ENCODE peak calls at places on chromosomes 1 and 21, in eight cellular contexts. L is BJ, R is thoracic aorta, Z is HCT116, J is heart left ventricle, I is tibial artery, M is NT2/D1, P is fibroblast of lung. N is an unnamed sample.
A peak's percentile ranks its signal among the peaks of the same experiment; 100 is the strongest.

GRCh38 chr1:182586380-182586779 is 2.7 kb downstream of the RNASEL start:
- DNase-seq in L (no peak), R (no peak), Z (no peak), J (no peak), I (no peak), M (no peak), P (no peak), N (no peak)

GRCh38 chr1:21507511-21508270 is 1.5 kb upstream of the ALPL start:
- DNase-seq in L (no peak), R (no peak), Z (no peak), J (no peak), I (no peak), M (no peak), P (no peak), N (no peak)

GRCh38 chr1:151478140-151478812 is 19.0 kb upstream of the POGZ start:
- DNase-seq in L (no peak), R (no peak), Z (no peak), J (no peak), I (no peak), M (no peak), P (no peak), N (no peak)

GRCh38 chr21:41764558-41765392 is 2.1 kb downstream of the RIPK4 start:
- DNase-seq in L (no peak), R (no peak), Z (no peak), J (no peak), I (no peak), M (no peak), P (no peak), N (no peak)

GRCh38 chr1:154014154-154014910 is 23.8 kb downstream of the RPS27 start:
- DNase-seq in L (peak; percentile 11), R (no peak), Z (no peak), J (no peak), I (no peak), M (no peak), P (peak; percentile 45), N (no peak)

GRCh38 chr1:7615138-7615537 is 156.0 kb upstream of the VAMP3 start:
- DNase-seq in L (no peak), R (no peak), Z (no peak), J (no peak), I (no peak), M (no peak), P (no peak), N (no peak)

GRCh38 chr1:48069662-48070432 is 72.7 kb upstream of the TRABD2B start:
- DNase-seq in L (no peak), R (no peak), Z (no peak), J (no peak), I (no peak), M (no peak), P (peak; percentile 45), N (no peak)

GRCh38 chr1:179447489-179447888 is 81.7 kb downstream of the AXDND1 start:
- DNase-seq in L (no peak), R (no peak), Z (peak; percentile 12), J (no peak), I (no peak), M (peak; percentile 39), P (no peak), N (no peak)

GRCh38 chr1:42198251-42198650 is 33.7 kb upstream of the GUCA2A start:
- DNase-seq in L (no peak), R (no peak), Z (no peak), J (no peak), I (no peak), M (no peak), P (no peak), N (no peak)

GRCh38 chr1:171803056-171803455 is 21.6 kb downstream of the METTL13 start:
- DNase-seq in L (no peak), R (no peak), Z (no peak), J (no peak), I (no peak), M (no peak), P (no peak), N (no peak)

GRCh38 chr1:223771814-223772770 is 59.8 kb downstream of the CAPN2 start:
- DNase-seq in L (peak; percentile 44), R (peak; percentile 32), Z (peak; percentile 80), J (peak; percentile 67), I (peak; percentile 63), M (peak; percentile 59), P (peak; percentile 94), N (no peak)

GRCh38 chr1:42815938-42816599 is 853 bp upstream of the ERMAP start:
- DNase-seq in L (no peak), R (no peak), Z (no peak), J (no peak), I (no peak), M (peak; percentile 25), P (peak; percentile 7), N (peak; percentile 11)

GRCh38 chr1:171245458-171246064 is 2.7 kb upstream of the FMO1 start:
- DNase-seq in L (no peak), R (no peak), Z (peak; percentile 45), J (no peak), I (no peak), M (peak; percentile 52), P (peak; percentile 30), N (no peak)

GRCh38 chr1:170680428-170680827 is 16.5 kb downstream of the PRRX1 start:
- DNase-seq in L (no peak), R (no peak), Z (no peak), J (no peak), I (no peak), M (no peak), P (peak; percentile 80), N (no peak)

GRCh38 chr1:31786366-31787060 is 22.4 kb upstream of the ADGRB2 start:
- DNase-seq in L (no peak), R (no peak), Z (no peak), J (peak; percentile 23), I (no peak), M (no peak), P (no peak), N (no peak)

GRCh38 chr21:33854604-33855003 is 61.0 kb downstream of the ATP5PO start:
- DNase-seq in L (no peak), R (no peak), Z (no peak), J (no peak), I (no peak), M (no peak), P (no peak), N (no peak)

GRCh38 chr21:33931799-33932390 is 16.3 kb upstream of the ATP5PO start:
- DNase-seq in L (no peak), R (no peak), Z (no peak), J (no peak), I (no peak), M (no peak), P (no peak), N (no peak)

GRCh38 chr1:68131261-68131660 is 80.8 kb upstream of the DIRAS3 start:
- DNase-seq in L (no peak), R (no peak), Z (no peak), J (no peak), I (no peak), M (no peak), P (no peak), N (no peak)
- H3K36me3 ChIP-seq in L (peaks cover 1% of the 10 kb centered on the region), R (no peaks in the 10 kb centered on the region), Z (no peaks in the 10 kb centered on the region), J (peaks cover 3% of the 10 kb centered on the region), I (peaks cover 26% of the 10 kb centered on the region), M (peaks cover 82% of the 10 kb centered on the region), P (peaks cover 16% of the 10 kb centered on the region), N (no peaks in the 10 kb centered on the region)

DNA sequence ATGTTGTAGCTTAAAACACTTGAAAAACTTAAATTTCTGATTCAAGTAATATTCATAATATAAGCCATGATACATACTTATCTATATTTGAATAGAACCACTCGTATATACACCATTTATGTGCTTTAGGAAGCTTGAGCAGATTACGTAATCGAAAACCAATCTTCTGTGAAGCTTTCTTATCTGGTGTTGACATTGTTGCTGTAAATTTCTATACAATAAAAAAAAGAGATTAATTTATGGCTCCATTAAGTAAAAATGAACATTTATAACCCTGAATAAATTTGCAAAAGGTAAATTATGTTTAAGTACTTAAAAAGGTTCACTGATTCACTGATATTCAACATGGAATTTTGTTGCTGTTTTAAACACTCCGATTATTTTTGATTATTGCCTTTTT is 21.4 kb downstream of the LIN9 start:
- DNase-seq in L (no peak), R (no peak), Z (no peak), J (no peak), I (no peak), M (no peak), P (no peak), N (no peak)
- H3K36me3 ChIP-seq in L (no peaks in the 10 kb centered on the region), R (no peaks in the 10 kb centered on the region), Z (peaks cover 15% of the 10 kb centered on the region), J (no peaks in the 10 kb centered on the region), I (peaks cover 6% of the 10 kb centered on the region), M (peaks cover 48% of the 10 kb centered on the region), P (no peaks in the 10 kb centered on the region), N (no peaks in the 10 kb centered on the region)

GRCh38 chr1:161792740-161793139 is 26.6 kb downstream of the ATF6 start:
- DNase-seq in L (peak; percentile 32), R (no peak), Z (peak; percentile 49), J (no peak), I (no peak), M (peak; percentile 54), P (peak; percentile 88), N (peak; percentile 40)

GRCh38 chr1:161790587-161791317 is 24.6 kb downstream of the ATF6 start:
- DNase-seq in L (no peak), R (no peak), Z (no peak), J (no peak), I (no peak), M (no peak), P (no peak), N (no peak)

GRCh38 chr1:161787355-161787754 is 21.2 kb downstream of the ATF6 start:
- DNase-seq in L (no peak), R (no peak), Z (no peak), J (no peak), I (no peak), M (no peak), P (no peak), N (no peak)

DNA sequence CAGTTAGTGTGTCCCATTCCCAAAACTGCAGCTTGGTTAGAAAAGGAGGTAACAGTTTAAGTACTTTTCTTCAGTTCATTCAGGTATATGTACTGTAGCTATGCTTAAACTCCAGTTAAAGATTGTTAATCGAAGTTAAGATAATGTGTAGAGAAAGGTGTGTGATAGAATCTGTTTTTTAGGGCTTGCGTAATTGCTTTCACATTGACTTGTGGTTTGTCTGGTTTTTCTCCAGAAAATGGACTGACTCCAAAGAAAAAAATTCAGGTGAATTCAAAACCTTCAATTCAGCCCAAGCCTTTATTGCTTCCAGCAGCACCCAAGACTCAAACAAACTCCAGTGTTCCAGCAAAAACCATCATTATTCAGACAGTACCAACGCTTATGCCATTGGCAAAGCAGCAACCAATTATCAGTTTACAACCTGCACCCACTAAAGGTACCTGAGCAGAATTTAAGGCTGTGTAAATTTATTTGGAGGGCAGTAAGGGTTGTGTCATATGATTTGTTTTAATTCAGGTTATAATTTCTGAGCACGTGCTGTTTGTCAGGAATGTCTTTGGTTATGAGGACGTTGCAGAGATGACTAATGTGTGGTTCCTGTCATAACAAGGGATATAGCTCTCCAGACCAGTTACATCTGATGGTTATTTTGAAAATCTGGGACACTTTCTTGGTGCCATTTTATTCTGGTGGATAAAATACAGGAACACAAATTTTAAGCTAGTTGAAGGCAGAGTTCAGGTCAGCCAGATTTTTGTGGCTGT is 26.0 kb downstream of the ATF6 start:
- DNase-seq in L (no peak), R (no peak), Z (no peak), J (no peak), I (no peak), M (no peak), P (peak; percentile 30), N (no peak)
- H3K36me3 ChIP-seq in L (no peaks in the 10 kb centered on the region), R (peaks cover 24% of the 10 kb centered on the region), Z (no peaks in the 10 kb centered on the region), J (peaks cover 15% of the 10 kb centered on the region), I (peaks cover 43% of the 10 kb centered on the region), M (peaks cover 24% of the 10 kb centered on the region), P (no peaks in the 10 kb centered on the region), N (peaks cover 18% of the 10 kb centered on the region)

DNA sequence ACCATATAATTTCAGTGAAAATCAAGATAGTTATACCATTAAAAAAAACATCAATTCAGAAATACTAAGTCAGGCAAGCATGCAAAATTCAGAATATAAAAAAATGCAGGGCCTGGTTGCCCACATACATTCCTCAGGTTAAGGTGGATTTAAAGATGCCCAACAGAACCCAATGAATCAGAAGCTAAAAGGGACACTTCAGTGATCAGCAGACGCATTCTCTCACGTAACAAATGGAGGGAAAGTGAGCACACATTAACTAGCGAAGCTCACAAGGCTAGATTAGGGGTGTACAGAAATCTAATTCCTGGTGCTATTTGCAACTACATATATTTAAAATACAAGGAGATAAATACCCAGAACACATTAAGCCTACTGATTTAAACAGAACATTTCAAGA is 17.5 kb downstream of the TOMM20 start:
- DNase-seq in L (no peak), R (no peak), Z (no peak), J (no peak), I (no peak), M (no peak), P (no peak), N (no peak)
- H3K36me3 ChIP-seq in L (peaks cover 15% of the 10 kb centered on the region), R (peaks cover 37% of the 10 kb centered on the region), Z (peaks cover 68% of the 10 kb centered on the region), J (peaks cover 23% of the 10 kb centered on the region), I (peaks cover 71% of the 10 kb centered on the region), M (peaks cover 85% of the 10 kb centered on the region), P (peaks cover 16% of the 10 kb centered on the region), N (peaks cover 29% of the 10 kb centered on the region)